ENCODE peak calls at places on chromosomes 6 and 20, in four cellular contexts. C is psoas muscle, J is mammary epithelial cell, K is fibroblast of lung. S is an unnamed sample.

GRCh38 chr20:49712918-49713778 is 530 bp downstream of the B4GALT5 start:
- DNase-seq in C (peak; percentile 68), K (no peak), J (no peak), S (peak; percentile 69)

GRCh38 chr6:37289931-37290330 is 32.0 kb upstream of the TMEM217 start:
- DNase-seq in C (no peak), J (no peak), K (no peak), S (no peak)

GRCh38 chr6:97497713-97498331 is 214.8 kb upstream of the MMS22L start:
- DNase-seq in J (peak; percentile 45), C (peak; percentile 76), K (peak; percentile 65), S (peak; percentile 66)

GRCh38 chr6:132812255-132812732 is 2.1 kb upstream of the RPS12 start:
- DNase-seq in K (peak; percentile 50), J (peak; percentile 48), C (no peak), S (peak; percentile 15)

GRCh38 chr6:63272397-63272796 is 47.4 kb downstream of the LGSN start:
- DNase-seq in C (no peak), J (peak; percentile 6), K (no peak), S (no peak)

GRCh38 chr6:42292002-42292735 is 74.5 kb upstream of the MRPS10 start:
- DNase-seq in C (no peak), K (peak; percentile 66), J (peak; percentile 93), S (no peak)

GRCh38 chr6:227074-227782 is 65.1 kb upstream of the DUSP22 start:
- DNase-seq in K (no peak), J (no peak), C (no peak), S (no peak)

GRCh38 chr20:44601801-44602204 is 19.4 kb downstream of the PKIG start:
- DNase-seq in J (no peak), C (peak; percentile 85), K (peak; percentile 88), S (peak; percentile 49)

GRCh38 chr6:134719850-134720249 is 230.1 kb downstream of the ALDH8A1 start:
- DNase-seq in K (no peak), J (no peak), C (no peak), S (no peak)

GRCh38 chr20:57787969-57788781 is 78.4 kb upstream of the PMEPA1 start:
- DNase-seq in K (no peak), J (no peak), C (no peak), S (no peak)

GRCh38 chr6:132188865-132189264 is 212.4 kb downstream of the MOXD1 start:
- DNase-seq in J (peak; percentile 67), K (peak; percentile 92), C (no peak), S (no peak)

GRCh38 chr6:28675600-28675999 is 149.9 kb downstream of the GPX5 start:
- DNase-seq in J (no peak), K (no peak), C (no peak), S (no peak)

GRCh38 chr20:11716239-11716944 is 201.3 kb upstream of the BTBD3 start:
- DNase-seq in J (peak; percentile 71), K (peak; percentile 94), C (no peak), S (no peak)

GRCh38 chr6:168078199-168078942 is 641 bp downstream of the FRMD1 start:
- DNase-seq in C (no peak), K (no peak), J (no peak), S (peak; percentile 65)

GRCh38 chr20:56689852-56690485 is 60.9 kb downstream of the TFAP2C start:
- DNase-seq in J (peak; percentile 53), C (no peak), K (peak; percentile 65), S (no peak)

GRCh38 chr20:50320910-50321796 is 130.5 kb downstream of the CEBPB start:
- DNase-seq in C (peak; percentile 94), J (peak; percentile 99), K (peak; percentile 98), S (peak; percentile 85)

GRCh38 chr6:18081025-18081668 is 41.3 kb downstream of the NHLRC1 start:
- DNase-seq in K (peak; percentile 11), J (no peak), C (no peak), S (no peak)

GRCh38 chr6:101761124-101761601 is 367.7 kb downstream of the GRIK2 start:
- DNase-seq in C (no peak), J (peak; percentile 89), K (peak; percentile 61), S (no peak)

GRCh38 chr6:165118736-165119135 is 190.7 kb downstream of the C6orf118 start:
- DNase-seq in C (no peak), J (no peak), K (no peak), S (no peak)

GRCh38 chr20:18750735-18751134 is 62.8 kb upstream of the SCP2D1 start:
- DNase-seq in K (no peak), J (no peak), C (no peak), S (no peak)

GRCh38 chr6:85049282-85049681 is 284.9 kb upstream of the TBX18 start:
- DNase-seq in K (no peak), C (no peak), J (no peak), S (no peak)

GRCh38 chr20:51460163-51460562 is 82.4 kb downstream of the NFATC2 start:
- DNase-seq in C (no peak), K (no peak), J (no peak), S (no peak)
- H3K36me3 ChIP-seq in C (peaks cover 4% of the 10 kb centered on the region), K (no peaks in the 10 kb centered on the region), J (no peaks in the 10 kb centered on the region), S (no peaks in the 10 kb centered on the region)

GRCh38 chr20:38091447-38092216 is 58.1 kb downstream of the RPRD1B start:
- DNase-seq in J (no peak), C (no peak), K (peak; percentile 22), S (no peak)

GRCh38 chr20:38094373-38094775 is 60.8 kb downstream of the RPRD1B start:
- DNase-seq in J (peak; percentile 59), C (peak; percentile 70), K (peak; percentile 69), S (no peak)

GRCh38 chr20:38093641-38094077 is 60.1 kb downstream of the RPRD1B start:
- DNase-seq in K (no peak), J (no peak), C (no peak), S (no peak)

GRCh38 chr20:38094968-38095689 is 61.6 kb downstream of the RPRD1B start:
- DNase-seq in J (no peak), K (no peak), C (no peak), S (no peak)

DNA sequence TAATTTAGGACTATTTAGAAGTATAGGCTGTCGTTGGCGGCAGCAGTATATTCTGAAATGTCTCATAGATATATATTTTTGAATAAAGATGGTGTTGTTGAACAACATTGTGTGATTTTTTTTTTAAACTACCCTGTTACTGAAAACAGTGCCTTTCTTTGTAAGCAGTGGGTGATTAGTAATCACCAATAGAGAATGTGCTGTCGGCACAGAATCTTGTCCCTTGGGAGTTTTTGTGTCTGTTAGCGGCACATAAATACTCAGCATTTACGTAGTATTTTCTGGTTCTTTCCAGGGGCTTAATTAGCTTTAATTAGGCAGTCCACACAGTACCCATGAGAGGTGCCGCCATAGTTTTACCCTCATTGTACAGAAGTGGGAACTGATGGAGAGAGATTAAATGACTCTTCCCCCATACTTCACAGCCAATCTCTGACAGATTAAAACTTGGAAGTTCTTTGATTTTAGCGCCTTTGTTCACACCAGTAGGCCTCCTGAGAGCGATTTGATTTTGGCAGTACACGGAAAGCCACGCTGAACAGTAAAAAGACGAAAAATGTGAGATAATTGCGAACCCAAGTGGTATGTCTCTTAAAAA is 58.8 kb downstream of the RPRD1B start:
- DNase-seq in K (no peak), C (no peak), J (no peak), S (no peak)
- H3K4me1 ChIP-seq in K (peaks cover 25% of the 10 kb centered on the region), C (peaks cover 51% of the 10 kb centered on the region), J (peaks cover 13% of the 10 kb centered on the region), S (no peaks in the 10 kb centered on the region)

GRCh38 chr20:40536866-40537265 is 152.2 kb downstream of the MAFB start:
- DNase-seq in K (no peak), J (peak; percentile 7), C (no peak), S (no peak)

GRCh38 chr20:40535816-40536215 is 153.2 kb downstream of the MAFB start:
- DNase-seq in K (peak; percentile 5), C (no peak), J (no peak), S (no peak)

GRCh38 chr20:40532103-40532502 is 156.9 kb downstream of the MAFB start:
- DNase-seq in K (no peak), J (peak; percentile 32), C (no peak), S (no peak)
- TF ChIP-seq CTCF in K (peak; percentile 35), J (peak; percentile 48), C (peak; percentile 10), S (no peak)

GRCh38 chr6:2783188-2783957 is 18.2 kb downstream of the WRNIP1 start:
- DNase-seq in C (no peak), K (no peak), J (no peak), S (peak; percentile 54)

GRCh38 chr6:2782825-2783187 is 17.6 kb downstream of the WRNIP1 start:
- DNase-seq in K (no peak), C (no peak), J (no peak), S (no peak)

GRCh38 chr6:2782356-2782708 is 17.1 kb downstream of the WRNIP1 start:
- DNase-seq in C (no peak), J (no peak), K (no peak), S (no peak)

GRCh38 chr6:2784930-2785329 is 19.7 kb downstream of the WRNIP1 start:
- DNase-seq in C (no peak), K (no peak), J (no peak), S (no peak)

DNA sequence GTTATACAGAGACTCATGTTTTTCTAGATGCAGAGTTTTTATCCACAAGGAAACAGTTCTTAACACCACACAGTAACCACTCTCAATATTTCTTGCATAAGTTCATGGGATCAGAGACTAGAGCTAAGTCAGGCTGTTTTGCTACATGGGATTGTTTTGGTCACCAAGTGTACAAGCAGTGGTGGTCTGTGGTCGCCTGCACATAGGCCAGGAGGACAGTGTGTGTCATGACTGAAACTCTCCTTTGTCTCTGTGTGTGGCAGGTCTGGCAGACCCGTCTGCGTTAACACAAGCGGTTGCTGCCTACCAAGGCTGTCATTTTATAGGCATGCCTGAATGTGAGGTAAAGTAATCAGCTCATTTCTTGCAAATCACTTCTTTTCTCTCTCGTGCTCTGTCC is 18.9 kb downstream of the WRNIP1 start:
- DNase-seq in K (no peak), J (no peak), C (no peak), S (no peak)
- H3K36me3 ChIP-seq in K (peaks cover 11% of the 10 kb centered on the region), J (peaks cover 17% of the 10 kb centered on the region), C (peaks cover 50% of the 10 kb centered on the region), S (no peaks in the 10 kb centered on the region)

GRCh38 chr6:108227290-108227689 is 33.5 kb downstream of the SNX3 start:
- DNase-seq in K (no peak), C (no peak), J (no peak), S (no peak)

GRCh38 chr6:108222504-108222903 is 38.3 kb downstream of the SNX3 start:
- DNase-seq in J (no peak), C (no peak), K (peak; percentile 39), S (no peak)

DNA sequence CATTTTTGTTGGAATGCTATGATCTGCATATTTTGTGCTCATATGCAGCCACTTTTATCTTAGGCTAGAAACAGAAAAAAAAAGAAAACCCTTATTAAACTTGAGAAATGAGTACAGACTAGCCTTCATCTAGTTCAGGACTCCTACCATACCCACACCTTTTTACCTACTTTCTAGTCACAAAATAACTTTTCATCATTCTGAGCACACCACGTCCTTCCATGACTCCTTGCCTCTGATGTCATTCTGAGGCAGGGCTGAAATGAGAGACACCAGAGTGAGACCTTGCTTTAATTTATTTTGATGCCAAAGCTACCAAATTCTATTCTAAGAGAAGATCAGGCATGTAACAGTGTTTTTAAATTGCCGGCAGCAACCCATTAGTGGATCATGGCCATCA is 38.8 kb downstream of the SNX3 start:
- DNase-seq in J (no peak), K (no peak), C (no peak), S (no peak)
- H3K4me1 ChIP-seq in J (no peaks in the 10 kb centered on the region), K (no peaks in the 10 kb centered on the region), C (peaks cover under 1% of the 10 kb centered on the region), S (no peaks in the 10 kb centered on the region)

GRCh38 chr6:160337301-160337700 is 10.9 kb upstream of the SLC22A3 start:
- DNase-seq in J (peak; percentile 76), K (peak; percentile 70), C (no peak), S (no peak)
- TF ChIP-seq CTCF in J (no peak), K (no peak), C (no peak), S (no peak)